ENCODE peak calls at places on chromosomes 2 and 18, in ten cellular contexts. W, S, I, M, P, O, L, K, D and R are unnamed samples.

GRCh38 chr2:185274718-185275484 is 463.7 kb upstream of the FSIP2 start:
- DNase-seq in W (no peak), S (no peak), I (no peak), M (no peak), P (no peak), O (no peak), L (no peak), K (no peak), D (no peak), R (no peak)

GRCh38 chr2:203693242-203693879 is 13.1 kb upstream of the CD28 start:
- DNase-seq in W (no peak), S (no peak), I (no peak), M (no peak), P (no peak), O (no peak), L (no peak), K (no peak), D (no peak), R (no peak)

GRCh38 chr18:43422483-43422882 is 145.2 kb upstream of the SYT4 start:
- DNase-seq in W (peak), S (no peak), I (no peak), M (no peak), P (no peak), O (no peak), L (peak), K (no peak), D (peak), R (peak)

GRCh38 chr2:200797242-200797770 is 14.4 kb upstream of the BZW1 start:
- DNase-seq in W (no peak), S (no peak), I (peak), M (no peak), P (peak), O (no peak), L (no peak), K (no peak), D (no peak), R (no peak)

GRCh38 chr2:27051902-27052645 is 606 bp downstream of the AGBL5 start:
- DNase-seq in W (no peak), S (no peak), I (no peak), M (no peak), P (no peak), O (no peak), L (peak), K (no peak), D (no peak), R (no peak)

GRCh38 chr2:62382757-62383156 is 123.2 kb downstream of the TMEM17 start:
- DNase-seq in W (peak), S (no peak), I (no peak), M (no peak), P (peak), O (no peak), L (no peak), K (no peak), D (no peak), R (no peak)

GRCh38 chr2:239465017-239466001 is 64.5 kb upstream of the HDAC4 start:
- DNase-seq in W (peak), S (no peak), I (peak), M (no peak), P (no peak), O (peak), L (no peak), K (no peak), D (peak), R (no peak)

GRCh38 chr2:62340981-62341624 is 145.2 kb downstream of the B3GNT2 start:
- DNase-seq in W (peak), S (no peak), I (no peak), M (peak), P (peak), O (no peak), L (no peak), K (no peak), D (peak), R (peak)

GRCh38 chr2:22329097-22329716 is 1055.8 kb upstream of the KLHL29 start:
- DNase-seq in W (peak), S (no peak), I (no peak), M (no peak), P (no peak), O (no peak), L (no peak), K (no peak), D (no peak), R (no peak)

GRCh38 chr18:52979888-52980287 is 639.9 kb downstream of the DCC start:
- DNase-seq in W (no peak), S (no peak), I (no peak), M (no peak), P (no peak), O (no peak), L (peak), K (no peak), D (no peak), R (no peak)

GRCh38 chr2:145108959-145109710 is 589.2 kb upstream of the ZEB2 start:
- DNase-seq in W (no peak), S (no peak), I (no peak), M (no peak), P (no peak), O (no peak), L (no peak), K (no peak), D (no peak), R (no peak)

GRCh38 chr2:36214682-36215081 is 140.9 kb upstream of the CRIM1 start:
- DNase-seq in W (no peak), S (no peak), I (no peak), M (no peak), P (no peak), O (no peak), L (peak), K (no peak), D (peak), R (no peak)

GRCh38 chr2:109614715-109615636 is 812 bp downstream of the SOWAHC start:
- DNase-seq in W (no peak), S (no peak), I (no peak), M (no peak), P (peak), O (no peak), L (peak), K (peak), D (peak), R (peak)

GRCh38 chr2:2271471-2271941 is 59.6 kb downstream of the MYT1L start:
- DNase-seq in W (peak), S (no peak), I (peak), M (peak), P (no peak), O (no peak), L (no peak), K (no peak), D (no peak), R (no peak)

GRCh38 chr2:130740671-130741070 is 11.8 kb downstream of the GPR148 start:
- DNase-seq in W (no peak), S (no peak), I (no peak), M (no peak), P (no peak), O (no peak), L (no peak), K (no peak), D (no peak), R (no peak)

GRCh38 chr2:74671479-74671878 is 17.4 kb downstream of the SEMA4F start:
- DNase-seq in W (no peak), S (no peak), I (no peak), M (peak), P (peak), O (no peak), L (no peak), K (no peak), D (no peak), R (peak)